ENCODE peak calls at places on chromosomes 3 and 15, in six cellular contexts. K is stomach, J is OCI-LY7, S is right atrium auricular region, L is tibial nerve, V is caudate nucleus. E is an unnamed sample.

GRCh38 chr3:100023150-100023549 is 91.2 kb downstream of the FILIP1L start:
- DNase-seq in K (no peak), V (no peak), L (no peak), J (no peak), S (no peak), E (no peak)

GRCh38 chr3:62132027-62132590 is 241.2 kb downstream of the FEZF2 start:
- DNase-seq in J (no peak), V (no peak), L (no peak), K (no peak), S (no peak), E (no peak)

GRCh38 chr3:48472673-48472922 is 26.1 kb downstream of the ATRIP start:
- DNase-seq in K (no peak), S (no peak), L (no peak), V (no peak), J (no peak), E (no peak)

GRCh38 chr3:188196232-188196990 is 42.5 kb downstream of the LPP start:
- DNase-seq in S (peak), K (no peak), V (no peak), J (no peak), L (no peak), E (no peak)

GRCh38 chr3:172513488-172513887 is 9.7 kb downstream of the TNFSF10 start:
- DNase-seq in J (no peak), V (no peak), S (no peak), L (no peak), K (no peak), E (no peak)

GRCh38 chr3:40104441-40104840 is 205.1 kb upstream of the EIF1B start:
- DNase-seq in S (no peak), J (no peak), L (no peak), V (no peak), K (no peak), E (no peak)

GRCh38 chr3:154130540-154130939 is 9.3 kb downstream of the ARHGEF26 start:
- DNase-seq in S (no peak), K (no peak), V (no peak), J (no peak), L (no peak), E (no peak)

GRCh38 chr3:111850481-111850880 is 8.6 kb upstream of the PHLDB2 start:
- DNase-seq in J (no peak), L (no peak), V (no peak), S (no peak), K (no peak), E (no peak)

GRCh38 chr15:22895465-22896190 is 57.2 kb downstream of the NIPA2 start:
- DNase-seq in L (no peak), S (no peak), K (peak), J (no peak), V (no peak), E (no peak)

DNA sequence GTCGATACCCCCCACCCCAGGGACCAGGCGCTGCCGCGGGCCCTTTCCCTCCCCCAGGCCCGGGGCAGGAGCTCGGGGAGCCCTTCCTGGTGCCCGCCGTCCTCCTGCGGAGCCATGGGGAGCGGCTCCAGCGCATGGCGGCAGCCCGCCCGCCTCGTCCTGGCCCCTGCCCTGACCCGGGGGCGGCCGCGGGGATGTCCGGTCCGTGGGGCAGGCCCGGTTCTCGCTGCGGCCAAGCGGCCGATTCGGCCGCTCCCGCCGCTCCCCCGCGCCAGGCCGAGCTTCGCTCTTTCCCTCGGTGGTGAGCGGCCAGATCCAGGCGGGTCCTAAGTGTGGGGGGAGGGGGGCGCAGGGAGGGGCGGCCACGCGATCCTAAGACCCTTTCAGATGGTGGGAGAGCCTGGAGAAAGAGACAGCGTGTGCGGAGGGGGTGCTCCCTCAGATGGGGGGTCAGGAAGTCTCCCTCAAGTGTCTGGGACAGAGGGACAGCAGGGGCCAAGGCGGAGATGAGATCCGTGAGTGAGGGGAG is 1.3 kb downstream of the NEIL1 start:
- DNase-seq in L (no peak), J (no peak), K (no peak), S (no peak), V (no peak), E (no peak)
- H3K27ac ChIP-seq in L (peak), J (peak), K (peak), S (peak), V (no peak), E (peak)

GRCh38 chr15:47553933-47554332 is 163.4 kb upstream of the SEMA6D start:
- DNase-seq in V (no peak), L (no peak), J (no peak), K (no peak), S (no peak), E (no peak)

GRCh38 chr15:47551079-47551478 is 166.2 kb upstream of the SEMA6D start:
- DNase-seq in V (no peak), J (no peak), K (no peak), S (no peak), L (no peak), E (no peak)

GRCh38 chr15:47551559-47551958 is 165.7 kb upstream of the SEMA6D start:
- DNase-seq in S (no peak), L (no peak), K (no peak), V (no peak), J (no peak), E (no peak)

GRCh38 chr15:47548986-47549385 is 168.3 kb upstream of the SEMA6D start:
- DNase-seq in J (no peak), V (no peak), L (no peak), K (no peak), S (no peak), E (no peak)

DNA sequence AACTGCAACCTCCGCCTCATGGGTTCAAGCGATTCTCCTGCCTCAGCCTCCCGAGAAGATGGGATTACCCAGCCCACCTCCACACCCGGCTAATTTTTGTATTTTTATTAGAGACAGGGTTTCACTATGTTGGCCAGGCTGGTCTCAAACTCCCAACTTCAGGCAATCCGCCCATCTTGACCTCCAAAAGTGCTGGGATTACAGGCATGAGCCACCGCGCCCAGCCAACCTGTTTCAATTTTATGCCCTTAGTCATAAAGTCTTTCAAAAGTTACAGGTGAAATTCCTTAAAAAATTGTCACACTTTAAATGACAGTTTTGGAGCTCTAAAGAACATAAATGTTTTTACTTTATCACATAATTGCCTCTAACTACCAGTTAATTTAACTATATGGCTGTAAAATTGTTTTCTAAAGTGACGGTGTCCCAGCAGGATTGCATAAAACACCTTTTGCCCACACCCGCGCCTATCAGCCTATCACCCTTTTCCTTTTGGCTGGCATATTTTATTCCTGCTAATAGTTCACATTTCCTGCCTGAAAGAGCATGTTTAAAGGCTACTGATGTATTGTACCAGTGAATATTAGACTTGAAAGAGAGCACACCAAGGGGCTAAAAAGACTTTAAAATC is 164.2 kb upstream of the SEMA6D start:
- DNase-seq in V (no peak), K (no peak), S (no peak), J (no peak), L (no peak), E (no peak)
- H3K27ac ChIP-seq in V (no peak), K (no peak), S (no peak), J (no peak), L (no peak), E (no peak)

GRCh38 chr3:181713300-181713647 is 1.5 kb downstream of the SOX2 start:
- DNase-seq in J (peak), L (no peak), S (no peak), K (no peak), V (no peak), E (no peak)

GRCh38 chr3:181712505-181713299 is 977 bp downstream of the SOX2 start:
- DNase-seq in K (peak), V (no peak), L (peak), S (no peak), J (peak), E (no peak)

GRCh38 chr3:181712190-181712504 is 422 bp downstream of the SOX2 start:
- DNase-seq in L (no peak), J (no peak), S (no peak), K (no peak), V (no peak), E (no peak)

GRCh38 chr3:181715601-181716340 is 4.0 kb downstream of the SOX2 start:
- DNase-seq in V (no peak), S (no peak), K (no peak), L (no peak), J (peak), E (no peak)

GRCh38 chr3:181713673-181714270 is 2.0 kb downstream of the SOX2 start:
- DNase-seq in J (no peak), S (no peak), L (no peak), K (no peak), V (no peak), E (no peak)
- H3K27ac ChIP-seq in J (peak), S (no peak), L (peak), K (peak), V (peak), E (no peak)

GRCh38 chr3:64765951-64766350 is 78.2 kb upstream of the ADAMTS9 start:
- DNase-seq in V (no peak), J (no peak), K (no peak), L (no peak), S (no peak), E (no peak)
- H3K27ac ChIP-seq in V (no peak), J (no peak), K (no peak), L (peak), S (no peak), E (no peak)

GRCh38 chr3:65534825-65535224 is 503.9 kb downstream of the MAGI1 start:
- DNase-seq in J (no peak), L (no peak), K (no peak), S (no peak), V (no peak), E (no peak)
- H3K27ac ChIP-seq in J (no peak), L (no peak), K (no peak), S (no peak), V (no peak), E (no peak)

GRCh38 chr3:7737263-7737662 is 764.4 kb upstream of the LMCD1 start:
- DNase-seq in V (no peak), J (no peak), L (no peak), S (no peak), K (no peak), E (no peak)

GRCh38 chr3:7728566-7729519 is 772.8 kb upstream of the LMCD1 start:
- DNase-seq in V (no peak), K (no peak), L (no peak), S (no peak), J (no peak), E (no peak)

GRCh38 chr3:7733933-7734332 is 767.7 kb upstream of the LMCD1 start:
- DNase-seq in J (no peak), V (no peak), S (no peak), K (no peak), L (no peak), E (no peak)

GRCh38 chr3:7739754-7740153 is 761.9 kb upstream of the LMCD1 start:
- DNase-seq in L (no peak), K (no peak), J (no peak), S (no peak), V (no peak), E (no peak)

DNA sequence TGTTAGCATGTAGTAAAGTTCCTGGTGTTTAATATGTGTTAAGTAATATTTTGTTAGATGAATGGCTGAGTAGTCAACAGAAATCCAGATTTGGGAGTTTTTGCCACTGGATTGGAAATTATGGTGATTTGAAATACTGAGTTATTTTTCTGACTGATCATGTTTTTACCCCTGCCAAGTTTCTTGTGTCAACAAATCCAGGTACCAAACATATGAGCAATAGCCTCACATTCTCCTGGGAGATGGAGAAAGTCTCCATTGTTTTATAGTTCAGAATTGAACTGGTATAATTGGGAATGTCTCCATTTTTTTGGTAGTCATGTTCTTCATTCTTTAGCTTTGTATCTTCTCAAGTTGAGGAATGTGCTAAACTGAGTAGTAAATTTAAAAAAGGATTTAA is 767.2 kb upstream of the LMCD1 start:
- DNase-seq in L (no peak), J (no peak), S (no peak), K (no peak), V (no peak), E (no peak)
- H3K27ac ChIP-seq in L (no peak), J (no peak), S (no peak), K (no peak), V (no peak), E (no peak)

GRCh38 chr3:136788154-136788553 is 30.8 kb upstream of the SLC35G2 start:
- DNase-seq in J (no peak), K (no peak), L (no peak), S (no peak), V (no peak), E (no peak)

GRCh38 chr3:136790786-136791185 is 28.1 kb upstream of the SLC35G2 start:
- DNase-seq in L (no peak), S (no peak), K (no peak), J (no peak), V (no peak), E (no peak)

GRCh38 chr3:136783708-136784191 is 31.6 kb upstream of the STAG1 start:
- DNase-seq in L (no peak), V (no peak), K (no peak), S (no peak), J (no peak), E (no peak)

GRCh38 chr3:136789976-136790375 is 28.9 kb upstream of the SLC35G2 start:
- DNase-seq in L (no peak), V (no peak), S (no peak), J (no peak), K (no peak), E (no peak)

GRCh38 chr3:136787226-136787793 is 31.6 kb upstream of the SLC35G2 start:
- DNase-seq in S (no peak), K (peak), V (no peak), J (peak), L (no peak), E (no peak)
- H3K27ac ChIP-seq in S (no peak), K (peak), V (peak), J (no peak), L (peak), E (no peak)

GRCh38 chr15:33016405-33017024 is 178.0 kb downstream of the FMN1 start:
- DNase-seq in J (no peak), K (no peak), L (no peak), S (no peak), V (no peak), E (no peak)
- H3K27ac ChIP-seq in J (no peak), K (no peak), L (no peak), S (no peak), V (no peak), E (no peak)